ENCODE peak calls at places on chromosomes 7 and 10, in seven cellular contexts. J, M, F, O, T, R and E are unnamed samples.

GRCh38 chr7:52320610-52321009 is 714.8 kb upstream of the POM121L12 start:
- DNase-seq in J (no peak), M (no peak), F (no peak), O (no peak), T (no peak), R (no peak), E (no peak)

GRCh38 chr10:61750943-61751471 is 88.3 kb downstream of the CABCOCO1 start:
- DNase-seq in J (peak; percentile 49), M (peak; percentile 68), F (peak; percentile 11), O (peak; percentile 29), T (peak; percentile 88), R (peak; percentile 59), E (peak; percentile 53)

GRCh38 chr10:116421815-116422214 is 5.8 kb upstream of the PNLIPRP3 start:
- DNase-seq in J (no peak), M (no peak), F (no peak), O (no peak), T (no peak), R (peak; percentile 65), E (no peak)

GRCh38 chr10:70425096-70425495 is 16.4 kb downstream of the NODAL start:
- DNase-seq in J (no peak), M (no peak), F (no peak), O (no peak), T (peak; percentile 29), R (no peak), E (no peak)

GRCh38 chr10:94210465-94211186 is 152.1 kb downstream of the NOC3L start:
- DNase-seq in J (no peak), M (no peak), F (no peak), O (no peak), T (no peak), R (no peak), E (no peak)

GRCh38 chr10:89523274-89523673 is 12.1 kb downstream of the SLC16A12 start:
- DNase-seq in J (no peak), M (no peak), F (no peak), O (no peak), T (no peak), R (no peak), E (no peak)

GRCh38 chr10:48970654-48971053 is 31.0 kb upstream of the LRRC18 start:
- DNase-seq in J (no peak), M (no peak), F (no peak), O (no peak), T (no peak), R (no peak), E (no peak)

GRCh38 chr10:15265076-15265475 is 96.6 kb upstream of the NMT2 start:
- DNase-seq in J (no peak), M (no peak), F (no peak), O (no peak), T (no peak), R (no peak), E (no peak)

GRCh38 chr7:98352621-98353020 is 48.3 kb downstream of the BAIAP2L1 start:
- DNase-seq in J (no peak), M (no peak), F (no peak), O (no peak), T (no peak), R (peak; percentile 90), E (no peak)

GRCh38 chr10:112792487-112793196 is 157.4 kb upstream of the TCF7L2 start:
- DNase-seq in J (peak; percentile 49), M (peak; percentile 58), F (no peak), O (no peak), T (peak; percentile 70), R (no peak), E (peak; percentile 29)

GRCh38 chr7:44881066-44881600 is 4.2 kb downstream of the PURB start:
- DNase-seq in J (no peak), M (no peak), F (no peak), O (no peak), T (no peak), R (no peak), E (no peak)

GRCh38 chr10:27500886-27501285 is 3.2 kb upstream of the RAB18 start:
- DNase-seq in J (no peak), M (no peak), F (no peak), O (no peak), T (no peak), R (peak; percentile 89), E (no peak)

GRCh38 chr7:36677769-36678435 is 46.4 kb downstream of the AOAH start:
- DNase-seq in J (no peak), M (no peak), F (no peak), O (no peak), T (no peak), R (no peak), E (no peak)

GRCh38 chr10:112409755-112410154 is 35.8 kb downstream of the ACSL5 start:
- DNase-seq in J (no peak), M (no peak), F (no peak), O (no peak), T (no peak), R (no peak), E (no peak)

GRCh38 chr7:116021237-116021636 is 9.3 kb downstream of the TFEC start:
- DNase-seq in J (no peak), M (no peak), F (no peak), O (no peak), T (no peak), R (no peak), E (no peak)

GRCh38 chr7:110522061-110522750 is 568.7 kb upstream of the LRRN3 start:
- DNase-seq in J (no peak), M (no peak), F (no peak), O (no peak), T (no peak), R (no peak), E (no peak)

GRCh38 chr7:130963349-130963748 is 229.3 kb upstream of the KLF14 start:
- DNase-seq in J (no peak), M (no peak), F (no peak), O (no peak), T (no peak), R (no peak), E (no peak)

GRCh38 chr7:130959743-130960207 is 225.8 kb upstream of the KLF14 start:
- DNase-seq in J (no peak), M (no peak), F (no peak), O (no peak), T (no peak), R (peak; percentile 71), E (no peak)

GRCh38 chr7:130960208-130960988 is 226.4 kb upstream of the KLF14 start:
- DNase-seq in J (no peak), M (no peak), F (no peak), O (no peak), T (no peak), R (peak; percentile 94), E (no peak)

GRCh38 chr7:130961128-130961601 is 227.2 kb upstream of the KLF14 start:
- DNase-seq in J (no peak), M (no peak), F (no peak), O (peak; percentile 55), T (peak; percentile 40), R (peak; percentile 96), E (no peak)

GRCh38 chr7:130962109-130962508 is 228.1 kb upstream of the KLF14 start:
- DNase-seq in J (no peak), M (no peak), F (no peak), O (no peak), T (no peak), R (no peak), E (no peak)
- H3K4me1 ChIP-seq in J (no peaks in the 10 kb centered on the region), M (no peaks in the 10 kb centered on the region), F (no peaks in the 10 kb centered on the region), O (peaks cover 44% of the 10 kb centered on the region), T (peaks cover 21% of the 10 kb centered on the region), R (peaks cover 34% of the 10 kb centered on the region), E (peaks cover 50% of the 10 kb centered on the region)

GRCh38 chr10:5467634-5468255 is 31.6 kb downstream of the CALML5 start:
- DNase-seq in J (no peak), M (no peak), F (no peak), O (no peak), T (no peak), R (no peak), E (no peak)

GRCh38 chr10:5466451-5466996 is 32.8 kb downstream of the CALML5 start:
- DNase-seq in J (no peak), M (peak; percentile 27), F (peak; percentile 43), O (no peak), T (peak; percentile 82), R (peak; percentile 90), E (no peak)

GRCh38 chr10:5464521-5464920 is 34.8 kb downstream of the CALML5 start:
- DNase-seq in J (no peak), M (no peak), F (no peak), O (no peak), T (no peak), R (no peak), E (no peak)

GRCh38 chr10:5468262-5469106 is 30.9 kb downstream of the CALML5 start:
- DNase-seq in J (no peak), M (no peak), F (no peak), O (no peak), T (no peak), R (no peak), E (no peak)

DNA sequence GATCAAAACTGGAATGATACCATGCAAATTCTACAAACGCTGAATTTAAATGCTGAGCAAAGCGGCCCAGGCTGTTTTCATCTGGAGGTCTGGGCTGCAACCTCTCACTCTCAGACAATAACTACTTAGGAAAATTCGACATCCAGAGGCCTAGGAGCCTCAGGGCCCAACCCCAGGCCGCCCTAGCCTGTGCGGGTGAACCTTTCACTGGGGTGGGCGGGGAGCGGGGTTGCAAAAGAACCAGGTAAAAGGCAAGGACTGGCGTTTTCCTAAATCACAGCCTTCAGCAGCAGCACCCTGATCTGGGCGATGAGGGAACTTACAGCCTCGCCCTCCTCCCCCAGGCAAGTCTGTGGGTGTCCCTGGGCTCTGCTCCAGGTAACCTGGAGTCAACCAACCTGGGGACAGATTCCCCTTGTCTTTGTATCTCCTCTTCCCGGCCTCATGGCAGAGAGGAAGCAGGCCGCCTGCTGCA is 33.4 kb downstream of the CALML5 start:
- DNase-seq in J (no peak), M (no peak), F (no peak), O (no peak), T (peak; percentile 33), R (no peak), E (no peak)
- H3K4me1 ChIP-seq in J (no peaks in the 10 kb centered on the region), M (peaks cover 14% of the 10 kb centered on the region), F (peaks cover 19% of the 10 kb centered on the region), O (no peaks in the 10 kb centered on the region), T (peaks cover 40% of the 10 kb centered on the region), R (peaks cover 26% of the 10 kb centered on the region), E (no peaks in the 10 kb centered on the region)

DNA sequence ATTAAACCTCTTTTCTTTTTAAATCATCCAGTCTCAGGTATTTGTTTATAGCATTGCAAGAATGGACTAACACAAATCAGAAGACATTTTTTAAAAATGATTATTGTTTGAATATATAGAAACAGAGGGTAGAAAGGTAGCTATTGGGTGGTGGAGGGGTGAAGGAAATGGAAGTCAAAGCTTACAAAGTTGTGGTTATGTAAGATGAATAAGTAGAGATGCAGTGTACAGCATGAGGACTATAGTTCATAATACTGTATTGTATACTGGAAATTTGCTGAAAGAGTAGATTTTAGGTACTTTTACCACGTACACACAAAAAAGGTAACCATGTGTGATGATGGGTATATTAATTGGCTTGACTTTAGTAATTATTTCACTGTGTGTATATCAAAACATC is 144.0 kb upstream of the FAM3C start:
- DNase-seq in J (no peak), M (no peak), F (no peak), O (no peak), T (no peak), R (no peak), E (no peak)
- H3K4me1 ChIP-seq in J (no peaks in the 10 kb centered on the region), M (no peaks in the 10 kb centered on the region), F (no peaks in the 10 kb centered on the region), O (no peaks in the 10 kb centered on the region), T (no peaks in the 10 kb centered on the region), R (peaks cover 15% of the 10 kb centered on the region), E (no peaks in the 10 kb centered on the region)

DNA sequence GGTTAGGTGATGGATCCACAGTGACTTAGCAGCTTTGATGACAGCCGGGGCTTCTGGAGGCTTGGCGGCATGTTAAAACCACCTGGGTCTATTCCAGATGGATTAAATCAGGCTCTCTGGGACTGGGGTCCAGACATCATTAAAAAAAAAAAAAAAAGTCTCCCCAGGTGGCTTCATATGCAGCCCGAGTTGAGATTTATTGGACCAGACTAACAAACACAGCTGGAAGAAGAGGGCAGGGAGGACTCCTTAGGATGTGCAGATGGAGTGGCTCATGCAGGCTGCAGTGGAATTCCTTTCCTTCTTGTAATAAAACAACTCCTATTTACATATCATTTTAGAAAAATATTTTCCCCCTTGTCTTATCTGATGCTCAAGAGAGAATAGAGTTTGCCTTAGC is 238.1 kb downstream of the CAMK1D start:
- DNase-seq in J (no peak), M (no peak), F (no peak), O (no peak), T (no peak), R (no peak), E (no peak)
- H3K4me1 ChIP-seq in J (no peaks in the 10 kb centered on the region), M (peaks cover 4% of the 10 kb centered on the region), F (no peaks in the 10 kb centered on the region), O (peaks cover 33% of the 10 kb centered on the region), T (peaks cover 7% of the 10 kb centered on the region), R (no peaks in the 10 kb centered on the region), E (no peaks in the 10 kb centered on the region)